ENCODE peak calls at places on chromosome 10, in four cellular contexts. Q, U, S and Z are unnamed samples.
A peak's percentile ranks its signal among the peaks of the same experiment; 100 is the strongest.

GRCh38 chr10:112585960-112586359 is 138.9 kb downstream of the VTI1A start:
- DNase-seq in Q (no peak), S (no peak), U (no peak), Z (no peak)

GRCh38 chr10:124677871-124678565 is 66.2 kb downstream of the FAM53B start:
- DNase-seq in Q (no peak), S (no peak), U (no peak), Z (no peak)

GRCh38 chr10:4159173-4159572 is 374.2 kb upstream of the KLF6 start:
- DNase-seq in U (no peak), Q (no peak), S (no peak), Z (no peak)

GRCh38 chr10:103584216-103585010 is 90.9 kb downstream of the NEURL1 start:
- DNase-seq in S (no peak), Q (no peak), U (no peak), Z (no peak)

GRCh38 chr10:118241229-118242137 is 100.6 kb downstream of the FAM204A start:
- DNase-seq in S (peak; percentile 77), Q (peak; percentile 90), U (peak; percentile 61), Z (peak; percentile 90)

GRCh38 chr10:47049906-47050305 is 138.7 kb downstream of the PTPN20 start:
- DNase-seq in Q (no peak), S (no peak), U (no peak), Z (no peak)

GRCh38 chr10:26780793-26781601 is 79.8 kb downstream of the ABI1 start:
- DNase-seq in Q (no peak), U (no peak), S (no peak), Z (no peak)

GRCh38 chr10:90658791-90659190 is 199.0 kb downstream of the HTR7 start:
- DNase-seq in Q (no peak), U (no peak), S (no peak), Z (no peak)

GRCh38 chr10:49241365-49241764 is 53.2 kb upstream of the TMEM273 start:
- DNase-seq in S (no peak), U (no peak), Q (no peak), Z (no peak)

GRCh38 chr10:104150206-104150605 is 28.2 kb downstream of the SFR1 start:
- DNase-seq in U (no peak), Q (no peak), S (no peak), Z (no peak)

GRCh38 chr10:125868372-125868975 is 12.6 kb downstream of the DHX32 start:
- DNase-seq in S (no peak), Q (no peak), U (peak; percentile 48), Z (peak; percentile 54)

GRCh38 chr10:62589689-62590088 is 214.8 kb upstream of the ADO start:
- DNase-seq in U (no peak), Q (no peak), S (no peak), Z (no peak)

GRCh38 chr10:70872281-70872680 is 16.1 kb downstream of the PCBD1 start:
- DNase-seq in S (no peak), Q (no peak), U (no peak), Z (no peak)

GRCh38 chr10:67668448-67668847 is 27.5 kb downstream of the CTNNA3 start:
- DNase-seq in U (peak; percentile 3), S (no peak), Q (no peak), Z (no peak)

GRCh38 chr10:30536578-30536977 is 93.0 kb downstream of the LYZL2 start:
- DNase-seq in S (no peak), U (no peak), Q (no peak), Z (no peak)

GRCh38 chr10:60849217-60849616 is 70.9 kb downstream of the CDK1 start:
- DNase-seq in Q (no peak), S (peak; percentile 61), U (no peak), Z (no peak)

GRCh38 chr10:7199152-7199760 is 211.6 kb downstream of the SFMBT2 start:
- DNase-seq in S (no peak), Q (no peak), U (no peak), Z (no peak)

GRCh38 chr10:47165168-47165710 is 134.8 kb upstream of the GDF10 start:
- DNase-seq in Q (no peak), S (no peak), U (no peak), Z (no peak)

GRCh38 chr10:133131053-133131452 is 29.0 kb upstream of the KNDC1 start:
- DNase-seq in Q (no peak), U (no peak), S (peak; percentile 17), Z (no peak)

GRCh38 chr10:13831711-13832110 is 244.9 kb downstream of the PRPF18 start:
- DNase-seq in Q (no peak), S (no peak), U (no peak), Z (peak; percentile 43)

GRCh38 chr10:13891542-13892431 is 305.0 kb downstream of the PRPF18 start:
- DNase-seq in Q (peak; percentile 36), S (peak; percentile 57), U (no peak), Z (peak; percentile 77)

GRCh38 chr10:20105931-20106330 is 289.7 kb downstream of the PLXDC2 start:
- DNase-seq in Q (no peak), S (no peak), U (no peak), Z (no peak)

GRCh38 chr10:18158698-18159342 is 18.6 kb downstream of the CACNB2 start:
- DNase-seq in Q (no peak), S (no peak), U (no peak), Z (no peak)

GRCh38 chr10:71996598-71997371 is 32.6 kb downstream of the CHST3 start:
- DNase-seq in Q (no peak), U (no peak), S (no peak), Z (no peak)

GRCh38 chr10:72248477-72249151 is 25.1 kb upstream of the DDIT4 start:
- DNase-seq in Q (no peak), S (peak; percentile 86), U (peak; percentile 68), Z (no peak)

GRCh38 chr10:27819781-27820531 is 74.3 kb upstream of the MKX start:
- DNase-seq in S (no peak), U (peak; percentile 14), Q (no peak), Z (no peak)

GRCh38 chr10:29228586-29228985 is 60.3 kb upstream of the LYZL1 start:
- DNase-seq in U (no peak), Q (no peak), S (no peak), Z (no peak)

GRCh38 chr10:14648042-14648765 is 126.5 kb downstream of the FAM107B start:
- DNase-seq in S (peak; percentile 83), U (no peak), Q (peak; percentile 82), Z (peak; percentile 93)

GRCh38 chr10:122821808-122822207 is 23.8 kb downstream of the CUZD1 start:
- DNase-seq in S (no peak), U (no peak), Q (no peak), Z (no peak)

GRCh38 chr10:32347363-32347735 is 391 bp upstream of the EPC1 start:
- DNase-seq in U (no peak), S (no peak), Q (no peak), Z (no peak)

GRCh38 chr10:62632071-62632809 is 172.3 kb upstream of the ADO start:
- DNase-seq in S (peak; percentile 64), U (no peak), Q (no peak), Z (no peak)

GRCh38 chr10:58791137-58791536 is 278.5 kb downstream of the BICC1 start:
- DNase-seq in U (no peak), S (no peak), Q (no peak), Z (no peak)

GRCh38 chr10:83333566-83333965 is 805.7 kb upstream of the GHITM start:
- DNase-seq in Q (no peak), U (no peak), S (no peak), Z (no peak)

GRCh38 chr10:29063806-29064644 is 224.8 kb upstream of the LYZL1 start:
- DNase-seq in U (peak; percentile 40), S (no peak), Q (no peak), Z (no peak)

GRCh38 chr10:23047201-23048050 is 48.0 kb upstream of the MSRB2 start:
- DNase-seq in S (no peak), U (no peak), Q (no peak), Z (no peak)

GRCh38 chr10:12500406-12501303 is 151.3 kb downstream of the CAMK1D start:
- DNase-seq in S (no peak), U (no peak), Q (no peak), Z (no peak)

GRCh38 chr10:60353519-60354258 is 36.0 kb downstream of the ANK3 start:
- DNase-seq in Q (no peak), U (no peak), S (peak; percentile 41), Z (peak; percentile 51)

GRCh38 chr10:97731346-97732051 is 5.4 kb upstream of the ZFYVE27 start:
- DNase-seq in Q (peak; percentile 67), U (peak; percentile 66), S (peak; percentile 72), Z (peak; percentile 80)

GRCh38 chr10:6601224-6601805 is 21.2 kb upstream of the PRKCQ start:
- DNase-seq in Q (no peak), U (no peak), S (no peak), Z (no peak)

GRCh38 chr10:35409808-35410207 is 73.5 kb downstream of the CCNY start:
- DNase-seq in S (no peak), Q (no peak), U (peak; percentile 56), Z (no peak)
- H3K4me1 ChIP-seq in S (peaks cover 2% of the 10 kb centered on the region), Q (peaks cover 11% of the 10 kb centered on the region), U (peaks cover 78% of the 10 kb centered on the region), Z (peaks cover 5% of the 10 kb centered on the region)

DNA sequence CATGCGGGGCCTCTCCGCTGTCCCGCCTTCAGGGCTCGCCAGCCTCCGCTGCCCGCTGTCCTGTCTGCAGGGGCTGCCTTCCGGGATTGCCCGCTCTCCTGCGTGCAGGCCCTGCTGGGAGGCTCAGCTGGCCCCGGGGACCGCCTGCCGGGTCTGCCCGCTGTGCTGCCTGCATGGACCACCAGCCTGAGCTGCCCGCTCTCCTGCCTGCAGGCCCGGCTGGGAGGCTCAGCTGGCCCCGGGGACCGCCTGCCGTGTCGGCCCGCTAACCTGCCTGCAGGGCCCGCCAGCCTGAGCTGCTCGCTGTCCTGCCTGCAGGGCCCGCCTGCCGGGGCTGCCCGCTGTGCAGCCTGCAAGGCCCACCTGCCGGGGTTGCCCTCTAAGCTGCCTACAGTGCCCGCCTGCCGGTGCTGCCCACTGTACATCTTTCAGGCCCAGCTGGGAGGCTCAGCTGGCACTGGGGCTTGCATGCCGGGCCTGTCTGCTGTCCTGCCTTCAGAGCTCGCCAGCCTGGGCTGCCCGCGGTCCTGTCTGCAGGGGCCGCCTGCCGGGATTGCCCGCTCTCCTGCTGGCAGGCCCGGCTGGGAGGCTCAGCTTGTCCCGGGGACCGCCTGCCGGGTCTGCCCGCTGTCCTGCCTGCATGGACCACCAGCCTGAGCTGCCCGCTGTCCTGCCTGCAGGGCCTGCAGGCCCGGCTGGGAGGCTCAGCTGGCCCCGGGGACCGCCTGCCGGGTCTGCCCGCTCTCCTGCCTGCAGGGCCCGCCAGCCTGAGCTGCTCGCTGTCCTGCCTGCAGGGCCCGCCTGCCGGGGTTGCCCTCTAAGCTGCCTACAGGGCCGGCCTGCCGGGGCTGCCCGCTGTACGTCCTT is 165.1 kb downstream of the GLRX3 start:
- DNase-seq in U (no peak), S (peak; percentile 80), Q (no peak), Z (no peak)
- H3K4me3 ChIP-seq in U (no peak overlapping the region), S (peak overlapping the region; percentile 27), Q (no peak overlapping the region), Z (no peak overlapping the region)

GRCh38 chr10:69810097-69810496 is 8.4 kb downstream of the COL13A1 start:
- DNase-seq in Q (no peak), S (no peak), U (no peak), Z (no peak)
- H3K4me1 ChIP-seq in Q (peaks cover 22% of the 10 kb centered on the region), S (no peaks in the 10 kb centered on the region), U (no peaks in the 10 kb centered on the region), Z (peaks cover 27% of the 10 kb centered on the region)

DNA sequence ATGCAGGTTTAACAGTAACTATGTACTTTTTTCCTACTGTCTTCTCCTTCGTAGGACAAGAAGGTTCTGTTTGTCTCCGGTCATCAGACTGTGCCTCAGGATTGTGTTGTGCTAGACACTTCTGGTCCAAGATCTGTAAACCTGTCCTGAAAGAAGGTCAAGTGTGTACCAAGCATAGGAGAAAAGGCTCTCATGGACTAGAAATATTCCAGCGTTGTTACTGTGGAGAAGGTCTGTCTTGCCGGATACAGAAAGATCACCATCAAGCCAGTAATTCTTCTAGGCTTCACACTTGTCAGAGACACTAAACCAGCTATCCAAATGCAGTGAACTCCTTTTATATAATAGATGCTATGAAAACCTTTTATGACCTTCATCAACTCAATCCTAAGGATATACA is 2.4 kb downstream of the DKK1 start:
- DNase-seq in S (no peak), Q (no peak), U (no peak), Z (no peak)
- H3K4me3 ChIP-seq in S (no peak overlapping the region), Q (no peak overlapping the region), U (no peak overlapping the region), Z (no peak overlapping the region)